ENCODE peak calls at places on chromosomes 2 and 18, in nine cellular contexts. C, V, X, N, T, U, R, K and Q are unnamed samples. For H3K9me3, the result is how much of the 10 kb centered on the place peaks cover.

GRCh38 chr2:36824281-36824680 is 127.8 kb downstream of the VIT start:
- DNase-seq in K (no peak), X (no peak), T (no peak), U (no peak), C (no peak), N (no peak), R (no peak), V (no peak), Q (peak)

GRCh38 chr2:47631840-47632398 is 151.0 kb upstream of the MSH6 start:
- DNase-seq in R (peak), V (no peak), K (peak), C (no peak), U (no peak), X (peak), T (no peak), N (no peak), Q (no peak)

GRCh38 chr18:75290737-75291358 is 80.3 kb downstream of the TSHZ1 start:
- DNase-seq in K (no peak), V (no peak), C (no peak), U (no peak), R (no peak), X (no peak), T (no peak), N (no peak), Q (no peak)

GRCh38 chr2:3645745-3646389 is 12.1 kb upstream of the ALLC start:
- DNase-seq in X (no peak), R (no peak), T (peak), V (no peak), K (no peak), N (no peak), U (no peak), C (no peak), Q (no peak)

GRCh38 chr2:149038442-149039212 is at the start of gene LYPD6B:
- DNase-seq in V (no peak), X (peak), R (peak), T (no peak), U (no peak), C (no peak), K (no peak), N (peak), Q (no peak)

GRCh38 chr2:184336688-184337087 is 261.6 kb upstream of the ZNF804A start:
- DNase-seq in T (no peak), V (no peak), N (no peak), K (peak), C (no peak), U (no peak), R (peak), X (no peak), Q (no peak)

GRCh38 chr2:111662771-111663470 is 221.1 kb downstream of the ANAPC1 start:
- DNase-seq in K (peak), X (peak), U (no peak), R (peak), N (peak), V (no peak), T (no peak), C (no peak), Q (no peak)

GRCh38 chr2:98405301-98405700 is 39.4 kb upstream of the INPP4A start:
- DNase-seq in N (no peak), U (no peak), X (no peak), V (no peak), C (no peak), R (no peak), T (no peak), K (no peak), Q (no peak)

GRCh38 chr2:191917430-191917881 is 70.6 kb upstream of the CAVIN2 start:
- DNase-seq in T (no peak), N (no peak), V (no peak), C (no peak), U (no peak), K (peak), R (no peak), X (peak), Q (no peak)

DNA sequence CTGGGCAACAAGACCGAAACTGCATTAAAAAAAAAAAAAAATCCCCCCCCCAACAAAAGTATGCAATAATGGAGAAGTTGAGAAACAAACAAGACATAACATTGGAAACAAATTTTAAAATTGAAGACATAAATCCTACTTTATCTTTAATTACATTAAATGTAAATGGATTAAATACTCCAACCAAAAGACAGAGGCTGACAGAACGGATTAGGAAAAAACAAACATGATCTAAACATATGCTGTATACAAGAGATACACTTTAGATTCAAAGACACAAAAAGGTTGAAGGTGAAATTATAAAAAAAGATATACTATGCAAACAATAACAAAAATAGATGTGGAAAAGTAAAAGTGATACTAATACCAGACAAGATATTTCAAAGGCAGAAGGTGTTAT is 350.8 kb upstream of the RGPD4 start:
- DNase-seq in X (no peak), T (no peak), U (no peak), C (no peak), N (no peak), R (no peak), K (no peak), V (no peak), Q (no peak)
- H3K9me3 ChIP-seq in X (under half), T (under half), U (under half), C (under half), N (under half), R (under half), K (under half), V (under half), Q (under half)

GRCh38 chr2:116477229-116477628 is 1337.3 kb upstream of the DDX18 start:
- DNase-seq in U (no peak), N (no peak), C (no peak), R (no peak), V (no peak), T (no peak), X (no peak), K (no peak), Q (no peak)
- H3K4me3 ChIP-seq in U (no peak), N (no peak), C (no peak), R (no peak), V (no peak), T (no peak), X (no peak), K (no peak), Q (no peak)

DNA sequence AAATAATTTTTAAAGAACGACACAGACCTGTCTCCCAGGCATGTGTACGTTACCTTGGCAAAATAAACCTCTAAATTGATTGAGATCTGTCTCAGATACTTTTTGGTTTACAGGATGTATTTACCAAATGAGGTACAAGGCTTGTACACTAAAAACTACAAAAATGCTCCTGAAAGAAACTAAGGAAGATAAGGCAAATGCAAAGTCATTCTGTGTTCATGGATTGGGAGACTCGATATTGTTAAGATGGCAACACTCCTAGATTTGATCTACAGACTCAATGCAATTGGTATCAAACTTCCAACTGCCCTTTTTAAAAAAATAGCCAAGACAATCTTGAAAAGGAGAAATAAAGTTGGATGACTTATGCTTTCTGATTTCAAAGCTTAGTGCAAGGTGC is 11.5 kb upstream of the KCNE4 start:
- DNase-seq in U (no peak), N (no peak), V (no peak), X (no peak), K (no peak), T (no peak), R (no peak), C (no peak), Q (no peak)
- H3K27ac ChIP-seq in U (no peak), N (no peak), V (no peak), X (peak), K (no peak), T (no peak), R (no peak), C (no peak), Q (no peak)

DNA sequence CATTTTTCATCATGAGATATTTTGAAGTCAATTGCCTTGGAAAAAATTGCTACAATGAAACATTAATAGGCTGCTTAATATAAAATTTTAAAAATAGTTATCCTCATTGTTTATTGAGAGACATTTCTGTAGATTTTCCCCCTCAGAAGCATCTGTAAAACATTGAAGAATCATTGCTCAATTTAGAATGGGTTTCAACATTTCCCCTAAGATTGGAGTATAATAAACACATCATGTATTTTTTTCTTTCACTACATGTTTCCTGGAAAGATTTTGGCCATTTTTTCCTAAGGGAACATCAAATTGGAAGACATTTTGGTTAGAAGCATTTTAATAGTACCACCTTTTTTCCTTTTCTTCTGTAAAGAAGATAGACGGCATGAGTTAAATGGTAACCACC is 443.2 kb upstream of the SPHKAP start:
- DNase-seq in U (no peak), R (no peak), C (no peak), V (no peak), K (no peak), X (no peak), N (no peak), T (no peak), Q (no peak)
- H3K9me3 ChIP-seq in U (under half), R (under half), C (under half), V (under half), K (under half), X (under half), N (under half), T (under half), Q (under half)

GRCh38 chr2:166610180-166610919 is 116.3 kb upstream of the SCN7A start:
- DNase-seq in V (no peak), R (no peak), K (no peak), C (no peak), X (no peak), T (no peak), N (no peak), U (no peak), Q (no peak)
- H3K4me3 ChIP-seq in V (no peak), R (no peak), K (no peak), C (no peak), X (no peak), T (no peak), N (no peak), U (peak), Q (no peak)

GRCh38 chr2:230202430-230203109 is 17.2 kb downstream of the SP110 start:
- DNase-seq in U (no peak), N (peak), K (no peak), R (no peak), V (no peak), T (no peak), C (no peak), X (no peak), Q (no peak)
- H3K27ac ChIP-seq in U (peak), N (peak), K (no peak), R (no peak), V (no peak), T (no peak), C (no peak), X (no peak), Q (no peak)

DNA sequence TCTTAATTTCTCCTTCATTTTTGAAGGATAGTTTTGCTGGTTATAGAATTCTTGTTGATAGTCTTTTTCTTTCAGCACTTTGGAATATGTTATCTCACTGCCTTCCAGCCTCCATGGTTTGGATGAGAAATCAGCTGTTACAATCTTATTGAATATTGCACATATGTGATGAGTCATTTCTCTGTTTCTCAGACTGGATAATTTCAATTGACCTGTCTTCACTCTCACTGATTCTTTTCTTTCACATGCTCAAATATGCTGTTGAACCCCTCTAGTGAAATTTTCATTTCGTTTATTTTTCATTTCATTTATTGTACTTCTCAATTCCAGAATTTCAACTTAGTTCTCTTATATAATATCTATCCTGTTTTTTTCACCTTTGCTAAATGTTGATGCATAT is 22.2 kb downstream of the PDK1 start:
- DNase-seq in U (no peak), N (no peak), R (no peak), C (no peak), V (no peak), T (no peak), K (peak), X (peak), Q (no peak)
- H3K9me3 ChIP-seq in U (half or more), N (under half), R (under half), C (under half), V (under half), T (under half), K (under half), X (under half), Q (under half)

GRCh38 chr2:230737791-230738226 is 25.2 kb downstream of the CAB39 start:
- DNase-seq in N (no peak), T (no peak), U (no peak), K (no peak), X (no peak), C (no peak), V (no peak), R (peak), Q (no peak)
- H3K4me3 ChIP-seq in N (no peak), T (no peak), U (no peak), K (no peak), X (no peak), C (no peak), V (no peak), R (peak), Q (no peak)

GRCh38 chr2:239748811-239749210 is 276.3 kb downstream of the NDUFA10 start:
- DNase-seq in T (no peak), K (no peak), R (no peak), V (no peak), U (no peak), C (no peak), N (no peak), X (no peak), Q (no peak)

GRCh38 chr2:239751719-239752355 is 273.3 kb downstream of the NDUFA10 start:
- DNase-seq in X (no peak), U (peak), V (no peak), T (peak), C (no peak), N (no peak), R (no peak), K (no peak), Q (no peak)

GRCh38 chr2:239749272-239749873 is 275.8 kb downstream of the NDUFA10 start:
- DNase-seq in N (no peak), U (no peak), X (no peak), C (no peak), T (no peak), R (no peak), V (no peak), K (no peak), Q (no peak)

GRCh38 chr2:239750929-239751718 is 274.0 kb downstream of the NDUFA10 start:
- DNase-seq in R (no peak), T (no peak), V (no peak), C (no peak), N (no peak), X (no peak), U (no peak), K (no peak), Q (no peak)

DNA sequence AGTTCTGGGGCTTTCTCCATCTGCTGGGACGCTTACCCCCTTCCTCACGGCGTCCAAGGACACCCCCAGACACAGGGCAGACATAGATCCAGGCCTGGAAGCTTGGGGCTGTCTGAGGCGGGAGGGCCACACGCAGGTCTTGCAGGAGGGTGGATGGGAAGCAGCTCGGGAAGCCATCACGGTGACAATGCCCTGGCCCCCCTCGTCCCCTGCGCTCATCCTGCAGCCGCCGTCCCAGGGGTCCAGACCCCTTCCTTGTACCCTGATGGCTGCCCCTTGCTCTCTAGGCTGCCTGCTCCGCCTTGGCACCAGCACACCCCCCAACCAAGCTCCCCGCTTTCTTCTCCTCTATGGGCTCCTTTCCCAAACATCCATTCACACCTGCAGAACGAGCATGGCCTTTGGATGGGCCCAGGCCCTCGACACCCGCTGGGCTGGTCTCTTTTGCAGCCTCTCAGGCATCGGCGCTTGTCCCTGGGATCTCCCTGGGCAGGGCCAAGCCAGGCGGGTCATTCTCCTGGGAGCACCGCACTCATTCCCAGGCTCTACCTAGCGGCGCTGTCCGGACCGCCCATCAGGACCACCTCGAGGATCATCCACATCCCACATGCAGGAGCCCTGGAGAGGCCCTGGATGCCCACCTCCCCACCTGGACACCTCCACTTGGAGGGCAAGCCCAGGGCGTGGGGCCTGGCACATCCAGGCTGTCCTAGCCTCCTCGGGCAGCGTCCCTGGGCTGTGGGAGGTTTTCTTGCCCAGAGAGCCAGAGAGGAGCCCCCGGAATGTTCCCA is 274.9 kb downstream of the NDUFA10 start:
- DNase-seq in C (no peak), R (no peak), K (no peak), V (no peak), U (no peak), T (no peak), N (no peak), X (no peak), Q (no peak)
- H3K27ac ChIP-seq in C (no peak), R (no peak), K (no peak), V (no peak), U (no peak), T (no peak), N (no peak), X (no peak), Q (no peak)

GRCh38 chr2:83022631-83023210 is 1436.4 kb downstream of the SUCLG1 start:
- DNase-seq in X (no peak), V (no peak), K (no peak), U (no peak), R (peak), T (no peak), N (no peak), C (no peak), Q (no peak)
- H3K9me3 ChIP-seq in X (under half), V (under half), K (under half), U (under half), R (under half), T (under half), N (under half), C (under half), Q (under half)